ENCODE peak calls at places on chromosomes 12 and 14, in seven cellular contexts. N, T, G, A, O, Q and L are unnamed samples.
A peak's percentile ranks its signal among the peaks of the same experiment; 100 is the strongest.

GRCh38 chr12:100798799-100799198 is 4.2 kb downstream of the ANO4 start:
- DNase-seq in N (no peak), A (no peak), O (no peak), Q (peak; percentile 88), G (no peak), T (no peak), L (no peak)

GRCh38 chr12:13339538-13339937 is 143.0 kb downstream of the EMP1 start:
- DNase-seq in G (peak; percentile 80), O (peak; percentile 32), T (no peak), N (no peak), Q (peak; percentile 54), A (peak; percentile 64), L (peak; percentile 66)

GRCh38 chr14:42222924-42223471 is 616.3 kb downstream of the LRFN5 start:
- DNase-seq in O (peak; percentile 17), G (no peak), N (no peak), Q (peak; percentile 90), T (peak; percentile 62), A (no peak), L (peak; percentile 36)

GRCh38 chr12:132170094-132170636 is 25.9 kb downstream of the NOC4L start:
- DNase-seq in O (no peak), Q (peak; percentile 65), A (no peak), T (no peak), N (no peak), G (no peak), L (peak; percentile 91)

GRCh38 chr14:54173782-54174181 is 217.2 kb upstream of the BMP4 start:
- DNase-seq in O (no peak), A (no peak), T (no peak), Q (no peak), N (no peak), G (no peak), L (no peak)

GRCh38 chr14:66965831-66966230 is 223.4 kb upstream of the GARIN2 start:
- DNase-seq in O (no peak), A (no peak), G (no peak), Q (no peak), T (no peak), N (no peak), L (peak; percentile 48)

GRCh38 chr14:68775614-68776126 is 17.2 kb downstream of the ZFP36L1 start:
- DNase-seq in Q (no peak), G (peak; percentile 19), O (no peak), N (no peak), T (no peak), A (no peak), L (no peak)

GRCh38 chr12:121295746-121296617 is 527 bp downstream of the CAMKK2 start:
- DNase-seq in G (peak; percentile 60), O (peak; percentile 32), N (no peak), Q (peak; percentile 23), T (no peak), A (no peak), L (no peak)

GRCh38 chr12:19771858-19772257 is 332.6 kb downstream of the AEBP2 start:
- DNase-seq in T (no peak), O (no peak), Q (peak; percentile 78), A (no peak), G (no peak), N (no peak), L (peak; percentile 51)

GRCh38 chr14:64914237-64914971 is at the start of gene CHURC1:
- DNase-seq in O (peak; percentile 98), N (peak; percentile 97), T (peak; percentile 97), Q (peak; percentile 100), G (peak; percentile 99), A (peak; percentile 99), L (peak; percentile 94)

GRCh38 chr12:93587601-93588000 is 15.1 kb downstream of the SOCS2 start:
- DNase-seq in T (no peak), G (no peak), Q (no peak), N (no peak), A (no peak), O (no peak), L (no peak)

GRCh38 chr12:91055976-91056375 is 1.8 kb downstream of the KERA start:
- DNase-seq in G (no peak), O (no peak), A (no peak), T (no peak), Q (no peak), N (no peak), L (no peak)

GRCh38 chr14:100307215-100308111 is 1.2 kb upstream of the SLC25A29 start:
- DNase-seq in O (peak; percentile 8), T (no peak), Q (peak; percentile 43), G (no peak), A (peak; percentile 34), N (no peak), L (no peak)

GRCh38 chr14:97077253-97077653 is 280.1 kb downstream of the VRK1 start:
- DNase-seq in N (peak; percentile 45), Q (peak; percentile 91), G (no peak), T (no peak), A (peak; percentile 79), O (peak; percentile 73), L (peak; percentile 77)

GRCh38 chr12:674272-674781 is 11.1 kb upstream of the NINJ2 start:
- DNase-seq in Q (peak; percentile 24), N (no peak), T (no peak), A (no peak), O (no peak), G (no peak), L (no peak)

GRCh38 chr12:4120316-4120920 is 153.1 kb upstream of the CCND2 start:
- DNase-seq in A (no peak), G (peak; percentile 15), Q (no peak), T (no peak), O (no peak), N (no peak), L (no peak)

GRCh38 chr14:78007160-78007559 is 163.0 kb upstream of the NRXN3 start:
- DNase-seq in O (no peak), G (no peak), T (no peak), A (no peak), Q (no peak), N (no peak), L (no peak)

GRCh38 chr14:63726499-63726898 is 1.4 kb downstream of the SGPP1 start:
- DNase-seq in O (no peak), Q (no peak), N (no peak), G (no peak), T (no peak), A (no peak), L (no peak)

GRCh38 chr12:107655281-107656065 is 30.1 kb upstream of the PWP1 start:
- DNase-seq in T (no peak), O (no peak), A (peak; percentile 55), Q (no peak), G (no peak), N (no peak), L (no peak)

GRCh38 chr12:54286042-54286931 is 5.8 kb downstream of the HNRNPA1 start:
- DNase-seq in T (no peak), N (no peak), G (peak; percentile 67), Q (no peak), A (peak; percentile 43), O (no peak), L (no peak)